ENCODE peak calls at places on chromosomes 4 and X, in five cellular contexts. P is colonic mucosa, H is SK-N-SH, X is CD14-positive monocyte, W is heart left ventricle. D is an unnamed sample.

GRCh38 chrX:45803383-45803921 is 602.8 kb upstream of the DIPK2B start:
- DNase-seq in H (no peak), X (peak; percentile 64), P (no peak), W (no peak), D (no peak)

GRCh38 chrX:38968344-38968743 is 167.1 kb downstream of the MID1IP1 start:
- DNase-seq in W (no peak), H (no peak), P (no peak), X (no peak), D (no peak)

GRCh38 chrX:57906790-57907189 is 3.5 kb downstream of the ZXDA start:
- DNase-seq in W (no peak), X (no peak), P (no peak), H (no peak), D (no peak)

GRCh38 chr4:133178960-133179359 is 29.9 kb downstream of the PCDH10 start:
- DNase-seq in W (no peak), P (no peak), H (no peak), X (no peak), D (no peak)

GRCh38 chrX:125387945-125388344 is 68.3 kb downstream of the TEX13C start:
- DNase-seq in H (no peak), X (no peak), P (no peak), W (no peak), D (no peak)

GRCh38 chrX:97326456-97326855 is 442.7 kb downstream of the RPA4 start:
- DNase-seq in H (no peak), X (no peak), W (no peak), P (no peak), D (no peak)

GRCh38 chr4:76377922-76378321 is 43.0 kb downstream of the CCDC158 start:
- DNase-seq in H (peak; percentile 58), X (peak; percentile 54), P (peak; percentile 58), W (no peak), D (peak; percentile 60)

GRCh38 chr4:85955614-85956295 is 404.1 kb downstream of the MAPK10 start:
- DNase-seq in P (no peak), H (no peak), W (no peak), X (no peak), D (no peak)

GRCh38 chr4:144709159-144709558 is 63.2 kb downstream of the HHIP start:
- DNase-seq in P (no peak), W (no peak), H (no peak), X (no peak), D (no peak)

GRCh38 chr4:2583092-2583491 is 46.6 kb downstream of the FAM193A start:
- DNase-seq in P (no peak), W (no peak), H (no peak), X (no peak), D (no peak)

GRCh38 chrX:55006827-55007621 is 6.9 kb downstream of the APEX2 start:
- DNase-seq in X (no peak), P (no peak), W (no peak), H (no peak), D (no peak)

GRCh38 chr4:76896731-76897521 is 1.0 kb downstream of the SOWAHB start:
- DNase-seq in H (peak; percentile 76), W (peak; percentile 34), P (peak; percentile 51), X (no peak), D (peak; percentile 66)

GRCh38 chr4:120694973-120695372 is 227.6 kb downstream of the PRDM5 start:
- DNase-seq in H (peak; percentile 2), X (no peak), W (no peak), P (peak; percentile 68), D (no peak)

GRCh38 chr4:52244773-52245360 is 193.8 kb downstream of the SPATA18 start:
- DNase-seq in X (no peak), W (no peak), H (peak; percentile 32), P (no peak), D (no peak)

GRCh38 chrX:39823424-39823823 is 274.3 kb downstream of the BCOR start:
- DNase-seq in P (no peak), H (no peak), X (no peak), W (no peak), D (no peak)

GRCh38 chrX:55057691-55058249 is 17.1 kb upstream of the PAGE2B start:
- DNase-seq in W (no peak), P (peak; percentile 26), H (peak; percentile 40), X (no peak), D (no peak)

GRCh38 chr4:174201898-174202297 is 81.6 kb downstream of the FBXO8 start:
- DNase-seq in P (no peak), W (no peak), H (no peak), X (no peak), D (no peak)

GRCh38 chrX:120604359-120604782 is 470 bp downstream of the MCTS1 start:
- DNase-seq in W (peak; percentile 25), X (peak; percentile 54), H (peak; percentile 55), P (peak; percentile 37), D (no peak)

GRCh38 chrX:71871367-71871766 is 39.3 kb upstream of the NHSL2 start:
- DNase-seq in X (no peak), P (no peak), W (no peak), H (no peak), D (no peak)

GRCh38 chr4:176545886-176546285 is 226.1 kb downstream of the SPCS3 start:
- DNase-seq in P (no peak), X (no peak), H (no peak), W (no peak), D (no peak)

GRCh38 chr4:185730849-185731608 is 81.0 kb downstream of the SORBS2 start:
- DNase-seq in W (no peak), X (no peak), P (no peak), H (no peak), D (no peak)

GRCh38 chr4:90159193-90159592 is 32.0 kb downstream of the CCSER1 start:
- DNase-seq in P (no peak), X (no peak), W (no peak), H (no peak), D (no peak)

GRCh38 chr4:173281420-173282333 is 52.5 kb downstream of the HMGB2 start:
- DNase-seq in W (no peak), H (no peak), X (no peak), P (no peak), D (no peak)

GRCh38 chr4:36224969-36225903 is 19.1 kb downstream of the ARAP2 start:
- DNase-seq in W (no peak), P (no peak), H (no peak), X (no peak), D (no peak)

GRCh38 chrX:94178145-94178790 is 504.3 kb downstream of the FAM133A start:
- DNase-seq in W (no peak), X (no peak), P (no peak), H (no peak), D (no peak)

GRCh38 chr4:41120297-41121217 is 93.8 kb downstream of the APBB2 start:
- DNase-seq in W (peak; percentile 60), X (no peak), P (no peak), H (no peak), D (no peak)

GRCh38 chrX:112865464-112866025 is 24.9 kb upstream of the AMOT start:
- DNase-seq in H (no peak), X (no peak), W (no peak), P (no peak), D (no peak)

GRCh38 chrX:8726031-8726652 is 5.8 kb downstream of the ANOS1 start:
- DNase-seq in X (no peak), P (no peak), W (no peak), H (no peak), D (no peak)

DNA sequence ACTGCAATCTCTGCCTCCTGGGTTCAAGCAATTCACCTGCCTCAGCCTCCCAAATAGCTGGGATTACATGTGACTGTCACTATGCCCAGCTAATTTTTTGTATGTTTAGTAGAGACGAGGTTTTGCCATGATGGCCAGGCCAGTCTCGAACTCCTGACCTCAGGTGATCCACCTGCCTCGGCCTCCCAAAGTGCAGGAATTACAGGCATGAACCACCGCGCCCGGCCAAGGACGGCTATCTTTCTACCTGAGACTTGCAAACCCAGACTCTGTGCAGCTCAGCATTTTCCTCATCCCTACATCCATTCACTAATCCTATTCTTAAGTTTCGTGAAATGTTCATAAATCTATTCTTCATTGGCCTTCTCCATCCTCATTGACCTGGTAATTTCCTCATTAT is 330.0 kb downstream of the ANTXR2 start:
- DNase-seq in P (no peak), H (no peak), X (no peak), W (no peak), D (no peak)
- TF ChIP-seq CTCF in P (no peak), H (no peak), X (no peak), W (no peak), D (no peak)

GRCh38 chrX:154986826-154987575 is 35.5 kb downstream of the F8 start:
- DNase-seq in X (no peak), H (no peak), P (no peak), W (no peak), D (no peak)

GRCh38 chrX:154980330-154981115 is 42.0 kb downstream of the F8 start:
- DNase-seq in H (peak; percentile 66), P (peak; percentile 84), X (peak; percentile 56), W (peak; percentile 72), D (peak; percentile 70)

GRCh38 chrX:154979671-154980070 is 42.9 kb downstream of the F8 start:
- DNase-seq in H (no peak), X (no peak), P (no peak), W (no peak), D (no peak)

GRCh38 chrX:154981116-154981411 is 41.5 kb downstream of the F8 start:
- DNase-seq in X (no peak), H (no peak), W (no peak), P (no peak), D (no peak)
- TF ChIP-seq CTCF in X (no peak), H (no peak), W (no peak), P (no peak), D (no peak)

DNA sequence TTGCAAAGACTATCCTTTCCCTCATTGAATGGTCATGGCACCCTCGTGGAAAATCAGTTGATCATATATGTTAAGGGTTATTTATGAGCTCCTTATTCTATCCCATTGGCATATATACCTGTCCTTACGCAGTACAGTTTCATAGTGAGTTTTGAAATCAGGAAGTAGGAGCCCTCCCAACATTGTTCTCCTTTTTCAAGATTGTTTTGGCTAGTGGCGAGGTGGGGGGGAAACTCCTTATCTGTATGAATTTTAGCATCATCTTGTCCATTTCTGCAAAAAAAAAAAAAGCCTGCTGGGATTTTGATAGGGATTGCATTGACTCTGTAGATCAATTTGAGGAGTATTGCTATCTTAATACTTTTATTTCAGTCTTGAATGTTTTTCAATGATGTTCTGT is 2.5 kb upstream of the USP9X start:
- DNase-seq in X (no peak), H (no peak), W (no peak), P (no peak), D (no peak)
- TF ChIP-seq CTCF in X (no peak), H (no peak), W (no peak), P (no peak), D (no peak)

GRCh38 chr4:83284161-83285021 is at the start of gene COQ2:
- DNase-seq in P (peak; percentile 98), H (peak; percentile 95), X (peak; percentile 96), W (peak; percentile 98), D (peak; percentile 98)
- TF ChIP-seq CTCF in P (peak; percentile 18), H (peak; percentile 20), X (peak; percentile 10), W (no peak), D (no peak)

DNA sequence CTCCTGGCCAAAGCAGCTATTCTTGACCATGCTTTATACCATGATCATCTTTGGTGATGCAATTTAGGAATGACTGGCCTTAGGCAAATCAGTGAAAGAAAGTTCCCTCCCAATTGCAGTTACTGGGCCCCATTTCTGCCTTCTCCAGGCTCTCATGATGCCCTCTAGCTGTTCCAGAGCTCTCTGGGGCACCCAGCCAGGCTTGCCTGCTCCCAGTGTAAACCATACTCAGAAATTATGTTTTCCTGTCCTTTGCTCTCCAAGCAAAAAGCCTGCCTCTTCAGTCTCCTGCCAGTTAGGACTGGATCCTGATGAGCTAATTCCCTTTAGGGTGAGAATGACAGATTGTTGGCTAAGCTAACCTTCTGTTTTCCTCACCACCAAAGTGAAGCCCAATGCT is 85.3 kb upstream of the RBPJ start:
- DNase-seq in H (no peak), P (peak; percentile 72), W (peak; percentile 41), X (no peak), D (no peak)
- TF ChIP-seq CTCF in H (no peak), P (no peak), W (no peak), X (no peak), D (no peak)

D was measured in mesothelial cell of epicardium.